ENCODE peak calls at places on chromosomes 3 and 15, in seven cellular contexts. W is A549, X is heart left ventricle, E is ovary, V is right lobe of liver, B is transverse colon, H is uterus. M is an unnamed sample. For H3K4me1, the result is how much of the 10 kb centered on the place peaks cover.

GRCh38 chr3:59759298-59760169 is 709.7 kb upstream of the CFAP20DC start:
- DNase-seq in W (no peak), X (no peak), E (no peak), V (no peak), B (no peak), H (no peak), M (no peak)

GRCh38 chr3:71074416-71074815 is 509.1 kb downstream of the FOXP1 start:
- DNase-seq in W (no peak), X (no peak), E (no peak), V (no peak), B (no peak), H (no peak), M (no peak)

GRCh38 chr15:76303909-76304308 is 7.4 kb downstream of the ETFA start:
- DNase-seq in W (no peak), X (no peak), E (no peak), V (no peak), B (no peak), H (no peak), M (no peak)

GRCh38 chr3:23806322-23807160 is 786 bp downstream of the UBE2E1 start:
- DNase-seq in W (no peak), X (peak), E (peak), V (peak), B (peak), H (peak), M (no peak)

GRCh38 chr15:78734441-78735064 is 76.7 kb downstream of the ADAMTS7 start:
- DNase-seq in W (no peak), X (no peak), E (no peak), V (no peak), B (no peak), H (no peak), M (no peak)

GRCh38 chr3:179956416-179956830 is 80.3 kb downstream of the PEX5L start:
- DNase-seq in W (no peak), X (no peak), E (no peak), V (no peak), B (no peak), H (no peak), M (no peak)

GRCh38 chr3:165642761-165643432 is 194.3 kb downstream of the BCHE start:
- DNase-seq in W (peak), X (no peak), E (peak), V (no peak), B (peak), H (peak), M (peak)

GRCh38 chr15:55290361-55291057 is 896 bp upstream of the RAB27A start:
- DNase-seq in W (peak), X (peak), E (peak), V (peak), B (peak), H (peak), M (peak)

GRCh38 chr3:187550446-187550845 is 119.7 kb downstream of the SST start:
- DNase-seq in W (no peak), X (no peak), E (no peak), V (no peak), B (no peak), H (no peak), M (no peak)

GRCh38 chr3:43093006-43093405 is 12.9 kb downstream of the POMGNT2 start:
- DNase-seq in W (no peak), X (no peak), E (no peak), V (no peak), B (no peak), H (no peak), M (no peak)

GRCh38 chr3:133475245-133476010 is 75.6 kb downstream of the BFSP2 start:
- DNase-seq in W (no peak), X (no peak), E (no peak), V (peak), B (no peak), H (no peak), M (no peak)

GRCh38 chr15:88711806-88712205 is 73.0 kb downstream of the ISG20 start:
- DNase-seq in W (no peak), X (no peak), E (no peak), V (no peak), B (no peak), H (no peak), M (no peak)

GRCh38 chr3:116444819-116445290 is 432 bp downstream of the LSAMP start:
- DNase-seq in W (no peak), X (no peak), E (no peak), V (no peak), B (no peak), H (no peak), M (no peak)

GRCh38 chr15:90471769-90472168 is 58.0 kb upstream of the CRTC3 start:
- DNase-seq in W (no peak), X (no peak), E (no peak), V (no peak), B (no peak), H (no peak), M (no peak)

GRCh38 chr3:93988283-93988682 is 8.3 kb downstream of the ARL13B start:
- DNase-seq in W (no peak), X (no peak), E (no peak), V (no peak), B (no peak), H (no peak), M (no peak)

GRCh38 chr3:140497331-140497730 is 180.5 kb upstream of the TRIM42 start:
- DNase-seq in W (no peak), X (no peak), E (no peak), V (no peak), B (no peak), H (no peak), M (no peak)

GRCh38 chr3:107370902-107371301 is 6.3 kb upstream of the CCDC54 start:
- DNase-seq in W (no peak), X (no peak), E (no peak), V (no peak), B (no peak), H (no peak), M (no peak)

GRCh38 chr15:60509470-60509869 is 30.5 kb upstream of the ICE2 start:
- DNase-seq in W (no peak), X (no peak), E (no peak), V (no peak), B (no peak), H (no peak), M (no peak)

GRCh38 chr15:101675796-101676582 is 23.8 kb upstream of the TM2D3 start:
- DNase-seq in W (peak), X (peak), E (no peak), V (no peak), B (no peak), H (no peak), M (no peak)

GRCh38 chr15:58378241-58379085 is 53.3 kb upstream of the LIPC start:
- DNase-seq in W (no peak), X (no peak), E (no peak), V (no peak), B (no peak), H (no peak), M (no peak)

GRCh38 chr15:79455943-79456342 is 23.8 kb downstream of the MINAR1 start:
- DNase-seq in W (no peak), X (no peak), E (no peak), V (no peak), B (no peak), H (no peak), M (no peak)

GRCh38 chr15:87736401-87736800 is 520.1 kb downstream of the NTRK3 start:
- DNase-seq in W (no peak), X (no peak), E (no peak), V (no peak), B (no peak), H (no peak), M (no peak)

GRCh38 chr15:64856429-64857145 is 14.9 kb downstream of the PLEKHO2 start:
- DNase-seq in W (peak), X (peak), E (peak), V (no peak), B (no peak), H (no peak), M (no peak)

GRCh38 chr3:72185549-72186484 is 400.9 kb upstream of the PROK2 start:
- DNase-seq in W (peak), X (no peak), E (no peak), V (no peak), B (no peak), H (no peak), M (no peak)

GRCh38 chr3:128749035-128749434 is 23.1 kb downstream of the RAB7A start:
- DNase-seq in W (no peak), X (no peak), E (no peak), V (no peak), B (no peak), H (no peak), M (no peak)

GRCh38 chr3:155416500-155417118 is 123.1 kb upstream of the STRIT1 start:
- DNase-seq in W (peak), X (no peak), E (no peak), V (no peak), B (no peak), H (no peak), M (no peak)

GRCh38 chr3:32176989-32177701 is 61.3 kb upstream of the CMTM8 start:
- DNase-seq in W (peak), X (no peak), E (no peak), V (no peak), B (peak), H (no peak), M (peak)

GRCh38 chr3:111035896-111036295 is 35.7 kb upstream of the NECTIN3 start:
- DNase-seq in W (no peak), X (no peak), E (no peak), V (no peak), B (no peak), H (no peak), M (no peak)

GRCh38 chr3:122410639-122411038 is 5.2 kb downstream of the WDR5B start:
- DNase-seq in W (no peak), X (no peak), E (no peak), V (no peak), B (no peak), H (no peak), M (no peak)

GRCh38 chr3:33218446-33219174 is at the start of gene SUSD5:
- DNase-seq in W (peak), X (peak), E (peak), V (no peak), B (no peak), H (no peak), M (no peak)

GRCh38 chr3:120560304-120561250 is 35.6 kb upstream of the NDUFB4 start:
- DNase-seq in W (no peak), X (no peak), E (no peak), V (no peak), B (no peak), H (no peak), M (no peak)

GRCh38 chr15:44713006-44713966 is 2.0 kb downstream of the B2M start:
- DNase-seq in W (peak), X (no peak), E (no peak), V (no peak), B (no peak), H (no peak), M (no peak)

GRCh38 chr15:79378394-79379158 is 53.6 kb upstream of the MINAR1 start:
- DNase-seq in W (peak), X (no peak), E (no peak), V (no peak), B (no peak), H (no peak), M (no peak)

GRCh38 chr3:183697123-183697609 is 431 bp upstream of the YEATS2 start:
- DNase-seq in W (no peak), X (no peak), E (no peak), V (no peak), B (no peak), H (no peak), M (no peak)

GRCh38 chr3:183698318-183698731 is 728 bp downstream of the YEATS2 start:
- DNase-seq in W (peak), X (no peak), E (no peak), V (no peak), B (peak), H (peak), M (no peak)

GRCh38 chr3:183699238-183699947 is 1.8 kb downstream of the YEATS2 start:
- DNase-seq in W (no peak), X (no peak), E (no peak), V (no peak), B (peak), H (no peak), M (no peak)

GRCh38 chr3:183698760-183699159 is 1.2 kb downstream of the YEATS2 start:
- DNase-seq in W (no peak), X (no peak), E (no peak), V (no peak), B (peak), H (no peak), M (no peak)

GRCh38 chr3:183697610-183698317 is at the start of gene YEATS2:
- DNase-seq in W (peak), X (peak), E (peak), V (peak), B (peak), H (peak), M (peak)
- TF ChIP-seq POLR2A in W (peak), X (peak), E (peak), V (peak), B (peak), H (peak), M (peak)

DNA sequence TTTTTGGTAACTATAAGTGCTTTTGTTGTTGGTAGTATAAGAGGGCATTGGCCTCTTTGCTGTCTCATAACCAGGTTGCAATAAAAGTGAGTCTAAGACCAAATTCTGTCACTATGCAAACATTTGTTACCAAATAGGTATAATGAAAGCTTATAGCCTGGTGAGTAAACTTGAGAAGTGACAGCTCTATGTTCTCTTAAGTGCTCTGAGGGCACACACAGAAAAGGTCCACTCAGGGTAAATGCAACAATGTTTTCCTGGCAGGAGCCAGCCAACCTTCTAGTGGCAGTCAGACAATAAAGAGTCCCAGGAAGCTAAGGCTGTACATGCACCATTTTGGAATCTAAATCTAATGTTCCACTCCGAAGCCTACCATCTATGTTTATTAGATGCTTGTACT is 262.1 kb upstream of the TGFBR2 start:
- DNase-seq in W (peak), X (no peak), E (no peak), V (no peak), B (no peak), H (no peak), M (no peak)
- H3K4me1 ChIP-seq in W (half or more), X (under half), E (under half), V (under half), B (under half), H (under half), M (under half)

GRCh38 chr3:138936763-138937689 is 9.9 kb downstream of the FOXL2 start:
- DNase-seq in W (no peak), X (no peak), E (peak), V (no peak), B (no peak), H (no peak), M (no peak)
- H3K4me3 ChIP-seq in W (no peak), X (no peak), E (no peak), V (no peak), B (peak), H (peak), M (no peak)

GRCh38 chr3:69084668-69085542 is at the start of gene ARL6IP5:
- DNase-seq in W (peak), X (peak), E (peak), V (peak), B (peak), H (peak), M (peak)
- TF ChIP-seq POLR2A in W (no peak), X (peak), E (no peak), V (peak), B (peak), H (peak), M (peak)

GRCh38 chr15:59453474-59454215 is 15.7 kb downstream of the FAM81A start:
- DNase-seq in W (no peak), X (no peak), E (no peak), V (no peak), B (no peak), H (no peak), M (no peak)

GRCh38 chr15:59461521-59461920 is 23.5 kb downstream of the FAM81A start:
- DNase-seq in W (no peak), X (no peak), E (no peak), V (no peak), B (no peak), H (no peak), M (no peak)

GRCh38 chr15:59457103-59457502 is 19.1 kb downstream of the FAM81A start:
- DNase-seq in W (no peak), X (no peak), E (no peak), V (no peak), B (no peak), H (no peak), M (no peak)

DNA sequence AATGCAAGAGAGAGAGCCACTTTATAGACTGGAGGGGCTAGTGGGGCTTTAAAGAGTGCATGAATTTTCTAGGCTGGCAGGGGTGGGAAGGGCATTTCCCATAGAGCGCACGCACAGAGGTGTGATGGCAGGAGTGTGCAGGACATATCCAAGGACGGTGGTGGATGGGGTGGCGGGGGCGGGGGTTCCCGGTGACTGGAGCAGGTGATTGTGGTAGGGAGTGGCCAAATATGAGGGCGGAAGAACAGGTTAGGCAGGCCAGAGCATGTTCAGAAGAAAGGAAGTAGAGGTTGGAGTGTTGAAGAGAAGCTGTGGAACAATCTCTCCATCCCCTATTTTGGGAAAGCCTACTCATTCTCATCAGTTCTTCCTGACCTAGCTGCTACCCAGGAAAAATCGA is 18.1 kb downstream of the FAM81A start:
- DNase-seq in W (no peak), X (no peak), E (no peak), V (no peak), B (peak), H (no peak), M (peak)
- H3K4me1 ChIP-seq in W (under half), X (under half), E (under half), V (under half), B (under half), H (under half), M (under half)

DNA sequence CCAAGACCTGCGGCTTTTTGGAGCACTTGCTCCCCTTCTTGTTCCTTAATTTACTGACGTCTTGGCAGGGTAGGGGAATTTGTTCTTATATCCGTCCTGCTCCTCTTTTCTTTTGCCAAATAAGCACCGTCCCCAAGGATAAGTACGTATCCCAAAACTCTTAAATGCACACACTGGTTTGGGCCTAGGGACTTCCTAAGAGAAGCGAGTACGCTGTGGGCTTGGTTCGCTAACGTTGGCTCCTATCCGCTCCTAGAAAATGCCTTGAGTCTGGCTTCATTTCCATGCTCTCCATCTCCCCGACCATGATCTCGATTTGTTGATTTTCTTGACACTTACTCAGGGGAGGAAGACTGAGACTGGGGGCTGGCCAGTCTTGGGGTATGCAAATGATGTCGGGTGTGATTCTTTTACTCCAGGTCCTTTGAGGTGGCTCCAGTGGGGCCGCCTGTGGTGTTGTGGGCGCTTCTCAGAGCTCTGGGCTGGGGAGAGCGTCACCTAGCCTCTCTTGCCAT is 1.3 kb downstream of the MYRIP start:
- DNase-seq in W (no peak), X (no peak), E (no peak), V (no peak), B (no peak), H (no peak), M (no peak)
- H3K4me3 ChIP-seq in W (no peak), X (peak), E (peak), V (peak), B (peak), H (peak), M (peak)

M was measured in prostate gland.